ENCODE peak calls at places on chromosomes 5 and 9, in six cellular contexts. F is left ventricle myocardium inferior, B is heart left ventricle, J is lung, M is mammary epithelial cell, H is brain microvascular endothelial cell. A is an unnamed sample.

GRCh38 chr9:14941487-14941886 is 31.3 kb upstream of the FREM1 start:
- DNase-seq in F (no peak), B (no peak), J (no peak), M (no peak), H (no peak), A (no peak)

GRCh38 chr9:33151007-33151557 is 16.1 kb downstream of the B4GALT1 start:
- DNase-seq in F (peak; percentile 72), B (peak; percentile 73), J (no peak), M (peak; percentile 67), H (peak; percentile 92), A (peak; percentile 89)

GRCh38 chr5:142222235-142222880 is 102.5 kb downstream of the SPRY4 start:
- DNase-seq in F (no peak), B (no peak), J (no peak), M (no peak), H (no peak), A (no peak)

GRCh38 chr9:272251-273213 is 57.9 kb downstream of the DOCK8 start:
- DNase-seq in F (no peak), B (no peak), J (peak; percentile 33), M (no peak), H (no peak), A (no peak)

GRCh38 chr5:55993013-55993412 is 1.8 kb downstream of the IL6ST start:
- DNase-seq in F (no peak), B (no peak), J (no peak), M (peak; percentile 19), H (no peak), A (no peak)

GRCh38 chr5:44862808-44863207 is 54.1 kb downstream of the MRPS30 start:
- DNase-seq in F (no peak), B (no peak), J (no peak), M (peak; percentile 17), H (no peak), A (no peak)

GRCh38 chr9:100186356-100186755 is 87.3 kb downstream of the INVS start:
- DNase-seq in F (no peak), B (no peak), J (no peak), M (no peak), H (no peak), A (no peak)

GRCh38 chr5:74943905-74944304 is 77.7 kb upstream of the FAM169A start:
- DNase-seq in F (no peak), B (no peak), J (no peak), M (no peak), H (no peak), A (no peak)

GRCh38 chr5:13307480-13307879 is 637.0 kb downstream of the DNAH5 start:
- DNase-seq in F (no peak), B (no peak), J (no peak), M (no peak), H (no peak), A (no peak)

GRCh38 chr9:137972988-137973470 is 95.4 kb downstream of the CACNA1B start:
- DNase-seq in F (no peak), B (peak; percentile 30), J (no peak), M (no peak), H (no peak), A (no peak)

GRCh38 chr9:79023134-79023577 is 548.6 kb upstream of the TLE4 start:
- DNase-seq in F (no peak), B (no peak), J (no peak), M (peak; percentile 93), H (peak; percentile 63), A (no peak)

GRCh38 chr5:10607023-10607665 is 43.3 kb downstream of the ANKRD33B start:
- DNase-seq in F (peak; percentile 65), B (no peak), J (no peak), M (no peak), H (peak; percentile 84), A (no peak)

GRCh38 chr5:158943057-158943456 is 156.7 kb downstream of the EBF1 start:
- DNase-seq in F (peak; percentile 44), B (peak; percentile 64), J (no peak), M (peak; percentile 78), H (peak; percentile 93), A (peak; percentile 34)

GRCh38 chr5:62271370-62271769 is 34.6 kb upstream of the KIF2A start:
- DNase-seq in F (no peak), B (no peak), J (no peak), M (no peak), H (no peak), A (no peak)

GRCh38 chr9:68728731-68729130 is 23.7 kb downstream of the PIP5K1B start:
- DNase-seq in F (no peak), B (no peak), J (no peak), M (no peak), H (no peak), A (no peak)

GRCh38 chr9:77883846-77884771 is 147.5 kb downstream of the GNAQ start:
- DNase-seq in F (no peak), B (no peak), J (no peak), M (peak; percentile 70), H (peak; percentile 20), A (no peak)

GRCh38 chr5:76787237-76787636 is 31.6 kb upstream of the F2RL1 start:
- DNase-seq in F (peak; percentile 44), B (no peak), J (no peak), M (peak; percentile 69), H (peak; percentile 96), A (no peak)

GRCh38 chr9:79300153-79300552 is 271.6 kb upstream of the TLE4 start:
- DNase-seq in F (no peak), B (no peak), J (no peak), M (no peak), H (no peak), A (no peak)

GRCh38 chr5:136994154-136994553 is 505.0 kb downstream of the SPOCK1 start:
- DNase-seq in F (no peak), B (no peak), J (no peak), M (no peak), H (no peak), A (no peak)
- H3K27ac ChIP-seq in F (peak overlapping the region; percentile 80), B (peak overlapping the region; percentile 59), J (no peak overlapping the region), M (no peak overlapping the region), H (no peak overlapping the region), A (no peak overlapping the region)

GRCh38 chr9:71331603-71332002 is 210.2 kb upstream of the TRPM3 start:
- DNase-seq in F (no peak), B (no peak), J (no peak), M (no peak), H (no peak), A (no peak)
- H3K4me3 ChIP-seq in F (no peak overlapping the region), B (no peak overlapping the region), J (no peak overlapping the region), M (no peak overlapping the region), H (no peak overlapping the region), A (no peak overlapping the region)

GRCh38 chr9:136110082-136111061 is 8.3 kb downstream of the TMEM250 start:
- DNase-seq in F (no peak), B (no peak), J (no peak), M (no peak), H (no peak), A (no peak)
- TF ChIP-seq CTCF in F (peak; percentile 22), B (no peak), J (no peak), M (peak; percentile 4), H (peak; percentile 60), A (no peak)

GRCh38 chr5:6704361-6704851 is 8.8 kb upstream of the TENT4A start:
- DNase-seq in F (peak; percentile 76), B (peak; percentile 73), J (peak; percentile 50), M (peak; percentile 69), H (peak; percentile 69), A (peak; percentile 84)
- H3K27ac ChIP-seq in F (peak overlapping the region; percentile 93), B (peak overlapping the region; percentile 90), J (peak overlapping the region; percentile 85), M (peak overlapping the region; percentile 45), H (peak overlapping the region; percentile 4), A (peak overlapping the region; percentile 64)

GRCh38 chr5:112957970-112958773 is 18.4 kb upstream of the DCP2 start:
- DNase-seq in F (peak; percentile 76), B (peak; percentile 76), J (peak; percentile 67), M (peak; percentile 90), H (peak; percentile 97), A (peak; percentile 69)
- H3K4me3 ChIP-seq in F (peak overlapping the region; percentile 13), B (no peak overlapping the region), J (no peak overlapping the region), M (no peak overlapping the region), H (no peak overlapping the region), A (no peak overlapping the region)

GRCh38 chr5:7464182-7464581 is 68.2 kb downstream of the ADCY2 start:
- DNase-seq in F (no peak), B (no peak), J (no peak), M (no peak), H (no peak), A (no peak)
- TF ChIP-seq CTCF in F (no peak), B (no peak), J (no peak), M (no peak), H (no peak), A (no peak)

DNA sequence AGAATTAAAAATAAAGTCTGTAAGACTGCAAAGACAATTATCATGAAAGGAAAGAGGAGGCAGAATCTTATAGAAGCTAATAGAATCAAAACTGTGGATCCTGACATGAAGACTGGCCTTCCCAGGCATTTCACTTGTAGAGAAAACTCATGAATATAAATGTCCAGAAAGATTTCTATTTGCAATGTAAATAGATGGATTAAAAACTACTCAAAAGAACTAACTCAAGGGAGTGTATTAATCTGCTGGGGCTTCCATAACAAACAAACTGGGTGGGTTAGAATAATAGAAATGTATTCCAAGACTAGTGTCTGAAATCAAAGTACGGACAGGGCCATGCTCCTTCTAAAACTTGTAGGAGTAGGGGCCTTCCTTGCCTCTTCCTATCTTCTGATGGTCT is 267.4 kb downstream of the ADAMTSL1 start:
- DNase-seq in F (no peak), B (no peak), J (no peak), M (no peak), H (no peak), A (no peak)
- H3K27ac ChIP-seq in F (no peak overlapping the region), B (no peak overlapping the region), J (no peak overlapping the region), M (no peak overlapping the region), H (no peak overlapping the region), A (no peak overlapping the region)